ENCODE peak calls at places on chromosomes 7 and 10, in five cellular contexts. One of them, this sample, is unnamed.

GRCh38 chr7:12770227-12770975 is 83.0 kb downstream of the ARL4A start:
- DNase-seq in ELR: no peak
- DNase-seq in fibroblast of the conjunctiva: no peak
- DNase-seq in activated T-cell treated with anti-CD3 and anti-CD28 coated beads for 1 hour: no peak
- DNase-seq in activated CD8-positive, alpha-beta memory T cell treated with anti-CD3 and anti-CD28 coated beads for 1 hour: no peak
- DNase-seq in this sample: no peak

GRCh38 chr7:5690931-5691461 is 90.5 kb downstream of the RNF216 start:
- DNase-seq in activated CD8-positive, alpha-beta memory T cell treated with anti-CD3 and anti-CD28 coated beads for 1 hour: no peak
- DNase-seq in fibroblast of the conjunctiva: no peak
- DNase-seq in ELR: no peak
- DNase-seq in activated T-cell treated with anti-CD3 and anti-CD28 coated beads for 1 hour: no peak
- DNase-seq in this sample: no peak

GRCh38 chr10:62728479-62728878 is 76.0 kb upstream of the ADO start:
- DNase-seq in activated CD8-positive, alpha-beta memory T cell treated with anti-CD3 and anti-CD28 coated beads for 1 hour: no peak
- DNase-seq in fibroblast of the conjunctiva: no peak
- DNase-seq in activated T-cell treated with anti-CD3 and anti-CD28 coated beads for 1 hour: no peak
- DNase-seq in ELR: no peak
- DNase-seq in this sample: no peak

GRCh38 chr7:122850528-122850927 is 35.7 kb downstream of the CADPS2 start:
- DNase-seq in activated T-cell treated with anti-CD3 and anti-CD28 coated beads for 1 hour: no peak
- DNase-seq in fibroblast of the conjunctiva: no peak
- DNase-seq in ELR: no peak
- DNase-seq in activated CD8-positive, alpha-beta memory T cell treated with anti-CD3 and anti-CD28 coated beads for 1 hour: no peak
- DNase-seq in this sample: no peak

GRCh38 chr7:107432261-107432660 is 37.6 kb upstream of the GPR22 start:
- DNase-seq in activated T-cell treated with anti-CD3 and anti-CD28 coated beads for 1 hour: no peak
- DNase-seq in fibroblast of the conjunctiva: no peak
- DNase-seq in ELR: no peak
- DNase-seq in activated CD8-positive, alpha-beta memory T cell treated with anti-CD3 and anti-CD28 coated beads for 1 hour: no peak
- DNase-seq in this sample: no peak

GRCh38 chr7:17495655-17496396 is 197.4 kb downstream of the AHR start:
- DNase-seq in activated T-cell treated with anti-CD3 and anti-CD28 coated beads for 1 hour: no peak
- DNase-seq in activated CD8-positive, alpha-beta memory T cell treated with anti-CD3 and anti-CD28 coated beads for 1 hour: no peak
- DNase-seq in fibroblast of the conjunctiva: no peak
- DNase-seq in ELR: no peak
- DNase-seq in this sample: no peak

GRCh38 chr10:11551915-11552602 is 59.4 kb downstream of the USP6NL start:
- DNase-seq in activated T-cell treated with anti-CD3 and anti-CD28 coated beads for 1 hour: no peak
- DNase-seq in ELR: peak
- DNase-seq in fibroblast of the conjunctiva: peak
- DNase-seq in activated CD8-positive, alpha-beta memory T cell treated with anti-CD3 and anti-CD28 coated beads for 1 hour: no peak
- DNase-seq in this sample: peak

GRCh38 chr10:110076559-110077318 is 69.0 kb downstream of the ADD3 start:
- DNase-seq in ELR: peak
- DNase-seq in activated T-cell treated with anti-CD3 and anti-CD28 coated beads for 1 hour: no peak
- DNase-seq in fibroblast of the conjunctiva: peak
- DNase-seq in activated CD8-positive, alpha-beta memory T cell treated with anti-CD3 and anti-CD28 coated beads for 1 hour: no peak
- DNase-seq in this sample: peak

GRCh38 chr10:122083478-122084025 is 94.6 kb downstream of the TACC2 start:
- DNase-seq in activated CD8-positive, alpha-beta memory T cell treated with anti-CD3 and anti-CD28 coated beads for 1 hour: no peak
- DNase-seq in ELR: no peak
- DNase-seq in activated T-cell treated with anti-CD3 and anti-CD28 coated beads for 1 hour: no peak
- DNase-seq in fibroblast of the conjunctiva: no peak
- DNase-seq in this sample: no peak

GRCh38 chr7:2804227-2804763 is 39.8 kb downstream of the GNA12 start:
- DNase-seq in ELR: no peak
- DNase-seq in activated T-cell treated with anti-CD3 and anti-CD28 coated beads for 1 hour: no peak
- DNase-seq in activated CD8-positive, alpha-beta memory T cell treated with anti-CD3 and anti-CD28 coated beads for 1 hour: no peak
- DNase-seq in fibroblast of the conjunctiva: no peak
- DNase-seq in this sample: no peak

GRCh38 chr7:113710310-113711106 is 208.3 kb downstream of the PPP1R3A start:
- DNase-seq in activated T-cell treated with anti-CD3 and anti-CD28 coated beads for 1 hour: no peak
- DNase-seq in ELR: peak
- DNase-seq in fibroblast of the conjunctiva: peak
- DNase-seq in activated CD8-positive, alpha-beta memory T cell treated with anti-CD3 and anti-CD28 coated beads for 1 hour: no peak
- DNase-seq in this sample: peak

This sample was measured in HT1080.